ENCODE peak calls at places on chromosomes 3 and 15, in four cellular contexts. Y, R, M and F are unnamed samples.

GRCh38 chr15:82139823-82140268 is 94.0 kb upstream of the MEX3B start:
- DNase-seq in Y (no peak), R (no peak), M (no peak), F (peak)

GRCh38 chr15:74159773-74160172 is 13.7 kb upstream of the ISLR start:
- DNase-seq in Y (no peak), R (no peak), M (no peak), F (no peak)

GRCh38 chr15:74838746-74839525 is 4.0 kb downstream of the ULK3 start:
- DNase-seq in Y (no peak), R (no peak), M (no peak), F (no peak)

GRCh38 chr3:54915976-54916375 is 11.9 kb downstream of the LRTM1 start:
- DNase-seq in Y (no peak), R (no peak), M (no peak), F (no peak)

GRCh38 chr15:92400980-92401787 is 7.5 kb downstream of the ST8SIA2 start:
- DNase-seq in Y (no peak), R (no peak), M (no peak), F (no peak)

GRCh38 chr15:98734472-98735284 is 86.3 kb downstream of the IGF1R start:
- DNase-seq in Y (no peak), R (no peak), M (no peak), F (no peak)

GRCh38 chr3:147521646-147522045 is 112.5 kb downstream of the ZIC1 start:
- DNase-seq in Y (no peak), R (no peak), M (no peak), F (no peak)

GRCh38 chr3:133208184-133208583 is 170.0 kb downstream of the TMEM108 start:
- DNase-seq in Y (no peak), R (no peak), M (no peak), F (no peak)

GRCh38 chr3:8622873-8623725 is 21.5 kb downstream of the SSUH2 start:
- DNase-seq in Y (no peak), R (peak), M (peak), F (no peak)

GRCh38 chr3:10549617-10550228 is 44.3 kb upstream of the ATP2B2 start:
- DNase-seq in Y (no peak), R (no peak), M (no peak), F (no peak)

GRCh38 chr3:43638594-43639447 is 17.0 kb upstream of the ANO10 start:
- DNase-seq in Y (no peak), R (no peak), M (peak), F (no peak)

GRCh38 chr3:44678480-44679116 is 30.1 kb downstream of the ZNF35 start:
- DNase-seq in Y (no peak), R (no peak), M (no peak), F (no peak)

GRCh38 chr3:150370129-150370602 is 37.9 kb upstream of the TSC22D2 start:
- DNase-seq in Y (peak), R (no peak), M (no peak), F (peak)

GRCh38 chr3:171282041-171282440 is 178.2 kb downstream of the TNIK start:
- DNase-seq in Y (no peak), R (no peak), M (no peak), F (no peak)